ENCODE peak calls at places on chromosome 13, in seven cellular contexts. X, H, P, U, T, V and Z are unnamed samples.

GRCh38 chr13:102299366-102299765 is 102.5 kb downstream of the FGF14 start:
- DNase-seq in X (no peak), P (no peak), U (no peak), V (no peak), T (no peak), H (no peak), Z (no peak)

GRCh38 chr13:39816936-39817335 is 161.5 kb downstream of the COG6 start:
- DNase-seq in P (no peak), X (no peak), H (no peak), T (no peak), V (no peak), U (no peak), Z (no peak)

GRCh38 chr13:40490086-40490723 is 176.2 kb downstream of the FOXO1 start:
- DNase-seq in V (no peak), X (no peak), T (no peak), H (no peak), P (no peak), U (peak), Z (peak)

GRCh38 chr13:23436680-23437079 is 3.2 kb upstream of the SACS start:
- DNase-seq in X (no peak), T (no peak), H (no peak), U (no peak), P (no peak), V (no peak), Z (no peak)

GRCh38 chr13:77305276-77305675 is 21.6 kb downstream of the MYCBP2 start:
- DNase-seq in X (no peak), P (no peak), V (no peak), T (no peak), H (no peak), U (no peak), Z (no peak)

GRCh38 chr13:29893438-29893837 is 43.0 kb upstream of the UBL3 start:
- DNase-seq in P (no peak), H (no peak), X (peak), V (no peak), U (no peak), T (no peak), Z (no peak)

GRCh38 chr13:93794197-93794885 is 567.7 kb downstream of the GPC6 start:
- DNase-seq in U (no peak), P (no peak), H (no peak), X (peak), T (no peak), V (peak), Z (no peak)

GRCh38 chr13:107650081-107650701 is 565.1 kb downstream of the LIG4 start:
- DNase-seq in P (peak), T (peak), U (no peak), H (no peak), X (peak), V (peak), Z (no peak)

GRCh38 chr13:114241918-114242317 is 7.2 kb downstream of the CDC16 start:
- DNase-seq in H (no peak), T (no peak), V (no peak), P (no peak), U (no peak), X (peak), Z (no peak)

GRCh38 chr13:110419391-110419791 is 112.3 kb downstream of the COL4A2 start:
- DNase-seq in U (no peak), P (no peak), T (no peak), X (no peak), V (no peak), H (no peak), Z (peak)

GRCh38 chr13:50531917-50532899 is 311.3 kb downstream of the DLEU7 start:
- DNase-seq in H (no peak), X (peak), V (no peak), T (no peak), P (no peak), U (no peak), Z (no peak)
- TF ChIP-seq CTCF in H (peak), X (peak), V (peak), T (peak), P (no peak), U (peak), Z (peak)

DNA sequence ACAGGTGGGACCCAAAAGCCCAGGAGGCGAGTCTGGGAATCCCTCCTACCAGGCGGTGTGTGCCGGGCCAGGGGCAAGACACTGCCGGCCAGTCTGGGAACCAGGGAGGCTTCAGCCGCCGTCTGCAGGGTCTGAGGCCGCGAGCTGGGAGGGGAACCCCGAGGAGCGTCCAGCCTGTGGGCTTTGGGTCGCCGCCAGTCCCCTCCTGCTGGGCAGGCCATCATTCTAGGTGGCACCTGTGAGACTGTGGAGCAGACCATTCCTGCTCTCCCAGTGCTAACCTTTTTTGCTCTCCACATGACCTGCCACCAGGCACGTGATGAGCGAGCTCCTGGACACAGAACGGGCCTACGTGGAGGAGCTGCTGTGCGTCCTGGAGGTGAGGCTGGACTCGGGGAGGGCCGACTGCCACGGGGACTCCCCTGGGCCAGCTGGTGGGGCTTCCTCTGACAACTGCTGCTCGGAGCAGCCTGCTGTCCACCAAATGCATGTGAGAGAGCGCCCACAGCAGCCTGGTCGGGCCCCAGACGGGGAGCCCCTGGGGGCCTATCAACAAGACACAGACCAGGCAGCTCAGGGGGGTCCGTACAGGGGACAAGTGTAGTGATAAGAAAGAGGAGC is 24.6 kb upstream of the F7 start:
- DNase-seq in T (no peak), X (no peak), P (no peak), V (no peak), H (no peak), U (peak), Z (no peak)
- H3K4me3 ChIP-seq in T (no peak), X (no peak), P (no peak), V (no peak), H (no peak), U (no peak), Z (no peak)

DNA sequence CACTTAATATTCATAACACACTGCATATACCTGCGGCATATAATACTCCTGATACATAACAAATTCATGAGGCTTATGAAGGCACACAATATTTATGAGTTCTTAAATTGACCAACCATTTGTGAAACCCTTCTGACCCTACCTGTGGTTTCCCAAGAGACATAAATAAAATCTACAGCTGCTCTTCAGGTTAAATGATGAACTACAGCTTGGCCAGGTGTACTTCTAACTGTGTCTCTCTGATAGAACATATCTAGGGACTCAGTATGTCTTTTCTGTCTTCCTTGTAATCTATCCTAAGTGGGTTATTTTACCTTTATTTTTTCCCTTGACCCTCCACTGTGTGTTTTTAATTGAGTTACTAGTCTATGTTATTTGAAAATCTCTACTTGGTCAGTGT is 189.9 kb upstream of the UFM1 start:
- DNase-seq in P (no peak), V (no peak), T (no peak), H (no peak), U (no peak), X (no peak), Z (no peak)
- TF ChIP-seq CTCF in P (no peak), V (no peak), T (no peak), H (no peak), U (no peak), X (no peak), Z (no peak)

GRCh38 chr13:112643759-112644459 is 45.9 kb upstream of the ATP11A start:
- DNase-seq in V (no peak), T (peak), U (no peak), X (no peak), P (no peak), H (no peak), Z (no peak)

GRCh38 chr13:112638919-112639318 is 50.9 kb upstream of the ATP11A start:
- DNase-seq in H (no peak), P (no peak), V (no peak), T (no peak), X (no peak), U (no peak), Z (no peak)

GRCh38 chr13:112645327-112645914 is 44.4 kb upstream of the ATP11A start:
- DNase-seq in U (no peak), T (no peak), H (no peak), X (no peak), P (no peak), V (no peak), Z (no peak)

GRCh38 chr13:112641456-112641855 is 48.4 kb upstream of the ATP11A start:
- DNase-seq in H (no peak), P (no peak), T (no peak), U (no peak), V (no peak), X (no peak), Z (no peak)

GRCh38 chr13:112642061-112642460 is 47.8 kb upstream of the ATP11A start:
- DNase-seq in T (no peak), X (no peak), U (no peak), H (no peak), P (no peak), V (no peak), Z (no peak)
- H3K4me3 ChIP-seq in T (no peak), X (no peak), U (no peak), H (no peak), P (no peak), V (no peak), Z (no peak)

DNA sequence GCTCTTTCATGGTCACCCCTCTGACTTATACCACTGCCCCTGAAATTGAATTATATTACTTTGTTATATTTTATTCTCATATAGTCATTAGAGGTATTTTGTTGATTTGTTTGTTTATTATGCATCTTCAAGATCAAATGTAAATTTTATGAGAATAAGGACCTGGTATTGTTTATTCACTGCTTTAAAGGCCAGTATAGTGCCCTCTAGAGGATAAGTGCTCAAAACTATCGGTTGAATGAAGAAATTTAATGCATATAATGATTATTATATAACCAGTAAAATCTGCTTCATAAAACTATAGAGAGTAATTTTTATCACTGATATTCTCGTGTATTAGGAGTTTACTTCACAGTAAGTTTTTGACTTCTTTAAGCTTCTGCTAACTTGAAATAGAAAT is 1401.9 kb downstream of the SLITRK1 start:
- DNase-seq in P (no peak), X (no peak), H (no peak), T (no peak), U (no peak), V (no peak), Z (no peak)
- TF ChIP-seq CTCF in P (no peak), X (no peak), H (peak), T (no peak), U (no peak), V (no peak), Z (peak)

GRCh38 chr13:48181482-48182145 is 51.4 kb upstream of the ITM2B start:
- DNase-seq in U (no peak), V (no peak), P (no peak), H (no peak), X (no peak), T (no peak), Z (no peak)

GRCh38 chr13:48186722-48187121 is 46.3 kb upstream of the ITM2B start:
- DNase-seq in T (no peak), U (no peak), X (no peak), V (no peak), H (no peak), P (no peak), Z (no peak)

GRCh38 chr13:48185018-48185417 is 48.0 kb upstream of the ITM2B start:
- DNase-seq in T (no peak), P (no peak), U (no peak), V (no peak), X (no peak), H (no peak), Z (no peak)

GRCh38 chr13:48188129-48188528 is 44.9 kb upstream of the ITM2B start:
- DNase-seq in V (no peak), P (no peak), T (no peak), X (no peak), H (no peak), U (no peak), Z (no peak)

GRCh38 chr13:48184260-48184659 is 48.7 kb upstream of the ITM2B start:
- DNase-seq in P (no peak), X (no peak), H (no peak), U (no peak), T (no peak), V (no peak), Z (no peak)
- H3K4me3 ChIP-seq in P (no peak), X (no peak), H (no peak), U (peak), T (no peak), V (no peak), Z (no peak)

DNA sequence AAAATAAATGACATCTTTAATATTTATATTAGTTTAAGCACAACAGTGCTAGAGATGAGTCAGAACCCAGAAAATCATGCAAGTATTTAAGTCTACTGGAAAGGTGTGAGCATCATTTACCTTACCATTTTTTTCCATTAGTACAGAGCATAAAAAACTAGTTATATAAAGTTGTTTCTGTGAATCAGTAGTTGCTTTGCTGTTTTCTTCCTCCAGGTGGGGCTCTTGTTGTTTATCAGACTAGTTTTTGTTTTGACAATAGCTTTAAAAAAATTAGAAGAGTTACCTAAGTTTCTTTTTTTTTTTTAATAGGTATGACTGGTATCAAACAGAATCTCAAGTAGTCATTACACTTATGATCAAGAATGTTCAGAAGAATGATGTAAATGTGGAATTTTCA is 12.7 kb downstream of the SUGT1 start:
- DNase-seq in X (peak), H (no peak), U (no peak), P (no peak), T (no peak), V (no peak), Z (no peak)
- TF ChIP-seq CTCF in X (peak), H (peak), U (peak), P (no peak), T (peak), V (peak), Z (peak)

DNA sequence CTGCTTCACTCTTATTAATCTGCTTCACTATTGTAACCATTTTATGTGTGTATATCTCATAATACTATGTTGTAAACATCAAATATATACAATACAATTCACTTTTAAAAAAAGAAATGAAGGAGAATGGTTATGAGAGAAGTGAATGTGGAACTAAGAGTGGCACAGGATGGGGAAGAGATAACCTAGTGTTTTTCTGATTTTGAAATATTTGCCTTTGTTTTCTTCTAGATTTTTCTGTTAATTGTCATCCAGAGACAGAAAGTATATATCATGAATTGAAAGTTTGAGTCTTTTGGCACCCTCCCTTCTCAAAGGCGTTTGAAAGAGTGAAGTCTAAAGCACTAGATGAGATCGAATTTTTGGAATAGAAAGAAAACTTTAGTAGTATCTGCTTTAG is 2.8 kb downstream of the DNAJC3 start:
- DNase-seq in P (no peak), T (no peak), V (no peak), H (no peak), U (no peak), X (no peak), Z (no peak)
- H3K4me3 ChIP-seq in P (no peak), T (no peak), V (no peak), H (no peak), U (no peak), X (no peak), Z (no peak)

GRCh38 chr13:24539500-24540165 is 27.1 kb upstream of the PARP4 start:
- DNase-seq in P (no peak), V (no peak), H (no peak), U (no peak), X (no peak), T (no peak), Z (no peak)

GRCh38 chr13:24540236-24541126 is 27.9 kb upstream of the PARP4 start:
- DNase-seq in T (no peak), V (no peak), H (no peak), X (no peak), P (no peak), U (no peak), Z (no peak)

DNA sequence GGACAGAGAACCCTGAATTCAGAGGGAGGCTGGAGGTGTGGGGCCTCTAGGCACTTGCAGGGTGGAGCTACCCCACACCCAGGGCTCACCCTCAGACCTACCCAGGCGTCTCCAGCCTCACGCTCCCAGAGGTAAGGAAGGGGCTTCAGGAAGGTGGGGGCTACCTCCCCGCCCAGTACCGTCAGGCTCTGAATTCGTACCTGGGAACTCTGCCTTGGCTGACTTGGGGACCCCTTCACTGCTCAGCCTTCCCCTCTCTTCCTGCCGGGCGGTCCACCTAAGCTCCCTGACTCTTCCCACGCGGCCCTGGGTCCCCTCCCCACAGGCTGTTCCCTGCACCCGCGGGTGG is 28.5 kb upstream of the PARP4 start:
- DNase-seq in U (no peak), X (no peak), P (no peak), H (no peak), V (no peak), T (no peak), Z (no peak)
- TF ChIP-seq CTCF in U (no peak), X (no peak), P (no peak), H (no peak), V (no peak), T (no peak), Z (no peak)

DNA sequence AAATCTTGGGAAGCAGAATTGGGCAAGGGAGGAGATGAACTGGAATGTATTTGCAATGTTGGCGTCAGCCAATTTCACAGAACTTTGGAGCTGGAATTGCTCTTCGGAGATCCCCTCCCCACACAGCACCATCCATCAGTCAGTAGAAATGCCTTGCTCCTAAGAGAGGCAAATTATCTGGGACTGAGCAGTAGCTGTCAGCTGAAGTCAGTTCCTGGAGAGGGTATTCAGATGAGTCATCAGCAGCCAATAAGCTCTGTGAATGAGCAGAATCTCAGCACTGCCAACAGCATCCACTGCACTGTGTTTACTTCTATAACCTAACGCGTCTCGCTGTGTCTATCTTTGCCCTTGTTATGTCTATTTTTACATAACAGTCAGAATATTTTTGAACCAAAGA is 213.7 kb downstream of the SLITRK5 start:
- DNase-seq in V (no peak), X (peak), H (peak), P (no peak), U (no peak), T (no peak), Z (no peak)
- H3K4me3 ChIP-seq in V (no peak), X (no peak), H (no peak), P (no peak), U (no peak), T (no peak), Z (no peak)